ENCODE peak calls at places on chromosomes 11 and 22, in six cellular contexts. One of them, this sample, is unnamed.

GRCh38 chr22:20089977-20090729 is 10.1 kb downstream of the DGCR8 start:
- DNase-seq in foreskin melanocyte: no peak
- DNase-seq in suprapubic skin: no peak
- DNase-seq in cardiac fibroblast: peak; percentile 40
- DNase-seq in SIG-M5: no peak
- DNase-seq in HL-60: no peak
- DNase-seq in this sample: no peak

GRCh38 chr22:24105661-24106060 is 75.6 kb upstream of the SUSD2 start:
- DNase-seq in suprapubic skin: no peak
- DNase-seq in foreskin melanocyte: no peak
- DNase-seq in SIG-M5: no peak
- DNase-seq in cardiac fibroblast: no peak
- DNase-seq in HL-60: no peak
- DNase-seq in this sample: no peak

GRCh38 chr11:3796346-3796745 is 1.0 kb downstream of the NUP98 start:
- DNase-seq in suprapubic skin: no peak
- DNase-seq in HL-60: no peak
- DNase-seq in foreskin melanocyte: no peak
- DNase-seq in SIG-M5: no peak
- DNase-seq in cardiac fibroblast: no peak
- DNase-seq in this sample: no peak

GRCh38 chr22:27642104-27642800 is 159.3 kb downstream of the MN1 start:
- DNase-seq in SIG-M5: no peak
- DNase-seq in HL-60: no peak
- DNase-seq in suprapubic skin: no peak
- DNase-seq in cardiac fibroblast: no peak
- DNase-seq in foreskin melanocyte: no peak
- DNase-seq in this sample: no peak

GRCh38 chr11:70521475-70522260 is 123.3 kb downstream of the CTTN start:
- DNase-seq in HL-60: no peak
- DNase-seq in foreskin melanocyte: no peak
- DNase-seq in SIG-M5: no peak
- DNase-seq in cardiac fibroblast: no peak
- DNase-seq in suprapubic skin: no peak
- DNase-seq in this sample: no peak

GRCh38 chr22:17120711-17121234 is 387 bp downstream of the TMEM121B start:
- DNase-seq in SIG-M5: no peak
- DNase-seq in suprapubic skin: no peak
- DNase-seq in foreskin melanocyte: no peak
- DNase-seq in HL-60: no peak
- DNase-seq in cardiac fibroblast: no peak
- DNase-seq in this sample: no peak

GRCh38 chr22:31333648-31334047 is 12.5 kb downstream of the PATZ1 start:
- DNase-seq in suprapubic skin: no peak
- DNase-seq in cardiac fibroblast: no peak
- DNase-seq in SIG-M5: no peak
- DNase-seq in foreskin melanocyte: no peak
- DNase-seq in HL-60: no peak
- DNase-seq in this sample: no peak

GRCh38 chr11:79708319-79708928 is 267.6 kb upstream of the TENM4 start:
- DNase-seq in foreskin melanocyte: peak; percentile 23
- DNase-seq in suprapubic skin: no peak
- DNase-seq in cardiac fibroblast: peak; percentile 32
- DNase-seq in SIG-M5: no peak
- DNase-seq in HL-60: peak; percentile 22
- DNase-seq in this sample: no peak

GRCh38 chr11:75101424-75102128 is 4.9 kb upstream of the OR2AT4 start:
- DNase-seq in cardiac fibroblast: no peak
- DNase-seq in foreskin melanocyte: no peak
- DNase-seq in suprapubic skin: no peak
- DNase-seq in SIG-M5: no peak
- DNase-seq in HL-60: no peak
- DNase-seq in this sample: no peak

GRCh38 chr22:29715240-29715639 is 4.6 kb upstream of the CABP7 start:
- DNase-seq in foreskin melanocyte: no peak
- DNase-seq in SIG-M5: no peak
- DNase-seq in cardiac fibroblast: no peak
- DNase-seq in HL-60: no peak
- DNase-seq in suprapubic skin: no peak
- DNase-seq in this sample: no peak

GRCh38 chr11:8732276-8732675 is 49.7 kb downstream of the RPL27A start:
- DNase-seq in SIG-M5: no peak
- DNase-seq in suprapubic skin: no peak
- DNase-seq in foreskin melanocyte: no peak
- DNase-seq in HL-60: peak; percentile 51
- DNase-seq in cardiac fibroblast: no peak
- DNase-seq in this sample: no peak

GRCh38 chr11:68774188-68774585 is 22.9 kb upstream of the TESMIN start:
- DNase-seq in cardiac fibroblast: no peak
- DNase-seq in SIG-M5: no peak
- DNase-seq in HL-60: no peak
- DNase-seq in foreskin melanocyte: no peak
- DNase-seq in suprapubic skin: no peak
- DNase-seq in this sample: no peak

GRCh38 chr22:30829901-30830550 is 135.4 kb downstream of the OSBP2 start:
- DNase-seq in foreskin melanocyte: no peak
- DNase-seq in SIG-M5: no peak
- DNase-seq in cardiac fibroblast: peak; percentile 99
- DNase-seq in suprapubic skin: peak; percentile 67
- DNase-seq in HL-60: no peak
- DNase-seq in this sample: peak; percentile 46

GRCh38 chr11:103648054-103648453 is 388.4 kb upstream of the DDI1 start:
- DNase-seq in suprapubic skin: no peak
- DNase-seq in SIG-M5: no peak
- DNase-seq in foreskin melanocyte: no peak
- DNase-seq in HL-60: no peak
- DNase-seq in cardiac fibroblast: no peak
- DNase-seq in this sample: no peak

GRCh38 chr11:77101043-77101537 is 1.6 kb upstream of the OMP start:
- DNase-seq in SIG-M5: no peak
- DNase-seq in foreskin melanocyte: peak; percentile 30
- DNase-seq in suprapubic skin: no peak
- DNase-seq in HL-60: peak; percentile 13
- DNase-seq in cardiac fibroblast: peak; percentile 55
- DNase-seq in this sample: no peak

GRCh38 chr11:94129505-94130335 is 1.1 kb downstream of the PANX1 start:
- DNase-seq in HL-60: no peak
- DNase-seq in cardiac fibroblast: peak; percentile 40
- DNase-seq in suprapubic skin: no peak
- DNase-seq in foreskin melanocyte: no peak
- DNase-seq in SIG-M5: no peak
- DNase-seq in this sample: no peak

GRCh38 chr11:91435694-91436375 is 788.8 kb upstream of the FAT3 start:
- DNase-seq in cardiac fibroblast: no peak
- DNase-seq in SIG-M5: no peak
- DNase-seq in foreskin melanocyte: no peak
- DNase-seq in HL-60: no peak
- DNase-seq in suprapubic skin: no peak
- DNase-seq in this sample: no peak

GRCh38 chr11:2590131-2590950 is 109.5 kb downstream of the KCNQ1OT1 start:
- DNase-seq in foreskin melanocyte: no peak
- DNase-seq in cardiac fibroblast: no peak
- DNase-seq in HL-60: no peak
- DNase-seq in suprapubic skin: peak; percentile 68
- DNase-seq in SIG-M5: no peak
- DNase-seq in this sample: peak; percentile 56

GRCh38 chr11:29481721-29482120 is 535.1 kb downstream of the KCNA4 start:
- DNase-seq in foreskin melanocyte: no peak
- DNase-seq in SIG-M5: no peak
- DNase-seq in cardiac fibroblast: no peak
- DNase-seq in HL-60: no peak
- DNase-seq in suprapubic skin: no peak
- DNase-seq in this sample: no peak

GRCh38 chr22:38505595-38506117 is 455 bp downstream of the DDX17 start:
- DNase-seq in SIG-M5: no peak
- DNase-seq in HL-60: peak; percentile 29
- DNase-seq in cardiac fibroblast: peak; percentile 66
- DNase-seq in suprapubic skin: peak; percentile 86
- DNase-seq in foreskin melanocyte: peak; percentile 31
- DNase-seq in this sample: peak; percentile 87

GRCh38 chr11:59206635-59207034 is 6.1 kb downstream of the MPEG1 start:
- DNase-seq in SIG-M5: no peak
- DNase-seq in HL-60: peak; percentile 56
- DNase-seq in suprapubic skin: no peak
- DNase-seq in cardiac fibroblast: peak; percentile 51
- DNase-seq in foreskin melanocyte: no peak
- DNase-seq in this sample: no peak

GRCh38 chr11:70007796-70008195 is 70.3 kb upstream of the ANO1 start:
- DNase-seq in foreskin melanocyte: no peak
- DNase-seq in cardiac fibroblast: no peak
- DNase-seq in HL-60: no peak
- DNase-seq in suprapubic skin: no peak
- DNase-seq in SIG-M5: no peak
- DNase-seq in this sample: no peak

GRCh38 chr11:2530855-2531200 is 86.0 kb downstream of the KCNQ1 start:
- DNase-seq in HL-60: no peak
- DNase-seq in suprapubic skin: peak; percentile 57
- DNase-seq in cardiac fibroblast: no peak
- DNase-seq in foreskin melanocyte: no peak
- DNase-seq in SIG-M5: no peak
- DNase-seq in this sample: no peak

GRCh38 chr11:36131719-36132349 is 157.4 kb downstream of the COMMD9 start:
- DNase-seq in suprapubic skin: no peak
- DNase-seq in SIG-M5: no peak
- DNase-seq in HL-60: peak; percentile 21
- DNase-seq in cardiac fibroblast: peak; percentile 75
- DNase-seq in foreskin melanocyte: peak; percentile 50
- DNase-seq in this sample: no peak

GRCh38 chr11:17531818-17532131 is 12.4 kb downstream of the USH1C start:
- DNase-seq in cardiac fibroblast: peak; percentile 54
- DNase-seq in HL-60: no peak
- DNase-seq in SIG-M5: no peak
- DNase-seq in foreskin melanocyte: no peak
- DNase-seq in suprapubic skin: no peak
- DNase-seq in this sample: no peak

GRCh38 chr11:57567512-57568329 is at the start of gene UBE2L6:
- DNase-seq in foreskin melanocyte: peak; percentile 14
- DNase-seq in cardiac fibroblast: no peak
- DNase-seq in HL-60: peak; percentile 42
- DNase-seq in SIG-M5: no peak
- DNase-seq in suprapubic skin: peak; percentile 88
- DNase-seq in this sample: peak; percentile 86

GRCh38 chr11:10529279-10529678 is 11.7 kb downstream of the RNF141 start:
- DNase-seq in suprapubic skin: no peak
- DNase-seq in cardiac fibroblast: no peak
- DNase-seq in SIG-M5: no peak
- DNase-seq in foreskin melanocyte: no peak
- DNase-seq in HL-60: no peak
- DNase-seq in this sample: no peak

GRCh38 chr11:72838691-72839305 is 24.6 kb downstream of the ATG16L2 start:
- DNase-seq in HL-60: no peak
- DNase-seq in foreskin melanocyte: no peak
- DNase-seq in SIG-M5: no peak
- DNase-seq in suprapubic skin: no peak
- DNase-seq in cardiac fibroblast: peak; percentile 54
- DNase-seq in this sample: no peak

This sample was measured in coronary artery.